ENCODE peak calls at places on chromosomes 7 and 10, in nine cellular contexts. E is NCI-H1105 treated with DMSO at 0.1 percent for 48 hours, B is IMR-90, L is occipital lobe, H is neural crest cell, Q is GM12865, X is AG20443, O is non-pigmented ciliary epithelial cell, T is left cardiac atrium. J is an unnamed sample.

GRCh38 chr10:33509231-33509871 is 174.9 kb upstream of the NRP1 start:
- DNase-seq in E (no peak), B (peak; percentile 84), L (no peak), H (no peak), Q (peak; percentile 81), X (peak; percentile 72), O (peak; percentile 67), T (peak; percentile 50), J (peak; percentile 90)

GRCh38 chr10:91090761-91091529 is 129.5 kb upstream of the PCGF5 start:
- DNase-seq in E (no peak), B (no peak), L (no peak), H (no peak), Q (peak; percentile 54), X (peak; percentile 35), O (no peak), T (no peak), J (no peak)

GRCh38 chr7:55130079-55130476 is 111.3 kb downstream of the EGFR start:
- DNase-seq in E (peak; percentile 44), B (peak; percentile 41), L (peak; percentile 37), H (no peak), Q (no peak), X (no peak), O (no peak), T (no peak), J (no peak)

GRCh38 chr7:138814806-138815332 is 16.9 kb upstream of the ATP6V0A4 start:
- DNase-seq in E (no peak), B (no peak), L (no peak), H (no peak), Q (no peak), X (no peak), O (no peak), T (no peak), J (no peak)

GRCh38 chr10:48389272-48389671 is 82.8 kb downstream of the MAPK8 start:
- DNase-seq in E (peak; percentile 9), B (no peak), L (no peak), H (no peak), Q (no peak), X (no peak), O (no peak), T (no peak), J (no peak)

GRCh38 chr7:20307119-20307518 is 23.6 kb upstream of the ITGB8 start:
- DNase-seq in E (peak; percentile 46), B (peak; percentile 46), L (no peak), H (no peak), Q (peak; percentile 80), X (peak; percentile 9), O (no peak), T (no peak), J (no peak)

GRCh38 chr7:148838905-148839304 is 45.2 kb downstream of the EZH2 start:
- DNase-seq in E (no peak), B (no peak), L (no peak), H (no peak), Q (peak; percentile 35), X (no peak), O (no peak), T (no peak), J (no peak)

GRCh38 chr7:81684513-81685262 is 85.2 kb downstream of the HGF start:
- DNase-seq in E (peak; percentile 90), B (peak; percentile 100), L (peak; percentile 73), H (no peak), Q (peak; percentile 85), X (peak; percentile 94), O (peak; percentile 100), T (peak; percentile 94), J (peak; percentile 94)

GRCh38 chr10:112375721-112376577 is 2.0 kb downstream of the ACSL5 start:
- DNase-seq in E (no peak), B (peak; percentile 49), L (no peak), H (no peak), Q (peak; percentile 87), X (peak; percentile 64), O (no peak), T (peak; percentile 76), J (peak; percentile 37)

GRCh38 chr10:74151879-74152722 is 1.1 kb downstream of the ADK start:
- DNase-seq in E (no peak), B (no peak), L (no peak), H (no peak), Q (no peak), X (no peak), O (no peak), T (no peak), J (no peak)

GRCh38 chr7:64686493-64687184 is 20.7 kb downstream of the ZNF107 start:
- DNase-seq in E (no peak), B (no peak), L (no peak), H (no peak), Q (peak; percentile 10), X (no peak), O (no peak), T (no peak), J (no peak)

GRCh38 chr7:2894118-2894940 is 50.2 kb upstream of the GNA12 start:
- DNase-seq in E (no peak), B (no peak), L (no peak), H (no peak), Q (peak; percentile 83), X (no peak), O (no peak), T (no peak), J (no peak)

GRCh38 chr10:34046651-34047050 is 712.2 kb upstream of the NRP1 start:
- DNase-seq in E (no peak), B (peak; percentile 15), L (no peak), H (no peak), Q (no peak), X (no peak), O (no peak), T (no peak), J (no peak)

GRCh38 chr10:3813986-3814831 is 29.2 kb upstream of the KLF6 start:
- DNase-seq in E (no peak), B (peak; percentile 35), L (no peak), H (no peak), Q (no peak), X (peak; percentile 53), O (no peak), T (no peak), J (no peak)

GRCh38 chr10:78002541-78003284 is 26.6 kb downstream of the POLR3A start:
- DNase-seq in E (no peak), B (peak; percentile 9), L (no peak), H (no peak), Q (no peak), X (no peak), O (no peak), T (no peak), J (no peak)

GRCh38 chr10:130301026-130301892 is 165.1 kb downstream of the GLRX3 start:
- DNase-seq in E (no peak), B (no peak), L (no peak), H (no peak), Q (no peak), X (no peak), O (no peak), T (no peak), J (no peak)

GRCh38 chr10:21424511-21424910 is 101.0 kb downstream of the SKIDA1 start:
- DNase-seq in E (no peak), B (peak; percentile 61), L (no peak), H (no peak), Q (no peak), X (peak; percentile 41), O (no peak), T (no peak), J (no peak)

GRCh38 chr10:113600569-113600968 is 47.7 kb downstream of the HABP2 start:
- DNase-seq in E (no peak), B (no peak), L (no peak), H (no peak), Q (no peak), X (no peak), O (no peak), T (no peak), J (no peak)

GRCh38 chr7:6271694-6272371 is 591 bp downstream of the CYTH3 start:
- DNase-seq in E (peak; percentile 20), B (no peak), L (no peak), H (peak; percentile 27), Q (peak; percentile 20), X (peak; percentile 43), O (no peak), T (peak; percentile 42), J (no peak)

GRCh38 chr10:92688927-92689662 is 660 bp upstream of the HHEX start:
- DNase-seq in E (no peak), B (peak; percentile 31), L (no peak), H (peak; percentile 31), Q (peak; percentile 33), X (peak; percentile 40), O (no peak), T (peak; percentile 34), J (peak; percentile 79)

GRCh38 chr10:119651514-119652327 is 541 bp downstream of the BAG3 start:
- DNase-seq in E (no peak), B (no peak), L (no peak), H (peak; percentile 32), Q (no peak), X (peak; percentile 43), O (no peak), T (peak; percentile 45), J (no peak)

GRCh38 chr10:124679401-124679800 is 64.8 kb downstream of the FAM53B start:
- DNase-seq in E (no peak), B (no peak), L (no peak), H (no peak), Q (no peak), X (no peak), O (no peak), T (no peak), J (no peak)

J was measured in SJSA1.